ENCODE peak calls at places on chromosome 2, in eight cellular contexts. X is stimulated activated CD8-positive, alpha-beta memory T cell treated with anti-CD3 and anti-CD28 coated beads, Interleukin-15, amount 100 ng/mL, for 1 hour; F is sciatic nerve; A is hepatic stellate cell; K is kidney tubule cell; C is NCI-H510A; J is effector memory CD8-positive, alpha-beta T cell; N is AG04450. I is an unnamed sample.

GRCh38 chr2:85791704-85792565 is 38.1 kb downstream of the ATOH8 start:
- DNase-seq in X (no peak), F (peak), A (no peak), K (no peak), C (no peak), J (no peak), N (no peak), I (no peak)

GRCh38 chr2:234615643-234616356 is 118.9 kb upstream of the ARL4C start:
- DNase-seq in X (no peak), F (no peak), A (no peak), K (peak), C (no peak), J (no peak), N (no peak), I (peak)

GRCh38 chr2:30865218-30865617 is 58.0 kb upstream of the CAPN13 start:
- DNase-seq in X (no peak), F (no peak), A (no peak), K (no peak), C (no peak), J (no peak), N (no peak), I (no peak)

GRCh38 chr2:72892506-72893173 is 5.4 kb downstream of the SPR start:
- DNase-seq in X (no peak), F (peak), A (peak), K (peak), C (peak), J (peak), N (peak), I (peak)

GRCh38 chr2:176552456-176553135 is 283.4 kb downstream of the MTX2 start:
- DNase-seq in X (no peak), F (no peak), A (peak), K (peak), C (no peak), J (no peak), N (no peak), I (peak)

GRCh38 chr2:237618449-237618848 is 8.9 kb upstream of the LRRFIP1 start:
- DNase-seq in X (no peak), F (no peak), A (peak), K (peak), C (no peak), J (no peak), N (peak), I (no peak)

GRCh38 chr2:238567067-238567855 is 140.5 kb downstream of the ASB1 start:
- DNase-seq in X (no peak), F (no peak), A (no peak), K (no peak), C (no peak), J (no peak), N (no peak), I (peak)

GRCh38 chr2:96753661-96754282 is 6.9 kb upstream of the CNNM4 start:
- DNase-seq in X (no peak), F (no peak), A (no peak), K (no peak), C (no peak), J (no peak), N (no peak), I (no peak)

GRCh38 chr2:158686166-158686792 is 108.8 kb upstream of the DAPL1 start:
- DNase-seq in X (no peak), F (no peak), A (no peak), K (no peak), C (no peak), J (no peak), N (no peak), I (no peak)

GRCh38 chr2:118846667-118847446 is 591 bp downstream of the EN1 start:
- DNase-seq in X (no peak), F (no peak), A (no peak), K (no peak), C (no peak), J (no peak), N (no peak), I (peak)

I was measured in PC-3.